ENCODE peak calls at places on chromosomes 1 and 21, in seven cellular contexts. One of them, this sample, is unnamed.
A peak's percentile ranks its signal among the peaks of the same experiment; 100 is the strongest.

GRCh38 chr1:188670837-188671236 is 1806.8 kb downstream of the BRINP3 start:
- DNase-seq in right cardiac atrium: no peak
- DNase-seq in colonic mucosa: no peak
- DNase-seq in adrenal gland: no peak
- DNase-seq in heart right ventricle: no peak
- DNase-seq in CD8-positive, alpha-beta memory T cell: no peak
- DNase-seq in thyroid gland: peak; percentile 13
- DNase-seq in this sample: no peak

GRCh38 chr1:243396876-243397275 is 141.0 kb downstream of the SDCCAG8 start:
- DNase-seq in right cardiac atrium: no peak
- DNase-seq in colonic mucosa: no peak
- DNase-seq in adrenal gland: no peak
- DNase-seq in heart right ventricle: no peak
- DNase-seq in CD8-positive, alpha-beta memory T cell: no peak
- DNase-seq in thyroid gland: no peak
- DNase-seq in this sample: no peak

GRCh38 chr21:42554251-42554937 is 40.7 kb downstream of the SLC37A1 start:
- DNase-seq in right cardiac atrium: no peak
- DNase-seq in colonic mucosa: no peak
- DNase-seq in adrenal gland: peak; percentile 66
- DNase-seq in heart right ventricle: no peak
- DNase-seq in CD8-positive, alpha-beta memory T cell: no peak
- DNase-seq in thyroid gland: peak; percentile 1
- DNase-seq in this sample: no peak

GRCh38 chr21:18522181-18522771 is 118.7 kb upstream of the TMPRSS15 start:
- DNase-seq in right cardiac atrium: no peak
- DNase-seq in colonic mucosa: no peak
- DNase-seq in adrenal gland: no peak
- DNase-seq in heart right ventricle: no peak
- DNase-seq in CD8-positive, alpha-beta memory T cell: no peak
- DNase-seq in thyroid gland: no peak
- DNase-seq in this sample: no peak

GRCh38 chr1:119808972-119809550 is 2.2 kb downstream of the REG4 start:
- DNase-seq in right cardiac atrium: peak; percentile 82
- DNase-seq in colonic mucosa: peak; percentile 84
- DNase-seq in adrenal gland: peak; percentile 84
- DNase-seq in heart right ventricle: peak; percentile 70
- DNase-seq in CD8-positive, alpha-beta memory T cell: peak; percentile 52
- DNase-seq in thyroid gland: peak; percentile 76
- DNase-seq in this sample: peak; percentile 44

GRCh38 chr1:231419738-231420298 is 2.3 kb downstream of the EGLN1 start:
- DNase-seq in right cardiac atrium: no peak
- DNase-seq in colonic mucosa: no peak
- DNase-seq in adrenal gland: no peak
- DNase-seq in heart right ventricle: no peak
- DNase-seq in CD8-positive, alpha-beta memory T cell: no peak
- DNase-seq in thyroid gland: no peak
- DNase-seq in this sample: peak; percentile 46

GRCh38 chr1:202966006-202966904 is 802 bp downstream of the CYB5R1 start:
- DNase-seq in right cardiac atrium: no peak
- DNase-seq in colonic mucosa: peak; percentile 45
- DNase-seq in adrenal gland: peak; percentile 58
- DNase-seq in heart right ventricle: no peak
- DNase-seq in CD8-positive, alpha-beta memory T cell: no peak
- DNase-seq in thyroid gland: no peak
- DNase-seq in this sample: no peak

GRCh38 chr1:211876849-211877248 is 46.3 kb upstream of the LPGAT1 start:
- DNase-seq in right cardiac atrium: no peak
- DNase-seq in colonic mucosa: no peak
- DNase-seq in adrenal gland: no peak
- DNase-seq in heart right ventricle: no peak
- DNase-seq in CD8-positive, alpha-beta memory T cell: no peak
- DNase-seq in thyroid gland: no peak
- DNase-seq in this sample: no peak

GRCh38 chr1:219753901-219754300 is 141.0 kb upstream of the ZC3H11B start:
- DNase-seq in right cardiac atrium: no peak
- DNase-seq in colonic mucosa: no peak
- DNase-seq in adrenal gland: no peak
- DNase-seq in heart right ventricle: no peak
- DNase-seq in CD8-positive, alpha-beta memory T cell: no peak
- DNase-seq in thyroid gland: no peak
- DNase-seq in this sample: no peak

GRCh38 chr1:183991360-183992155 is 46.0 kb downstream of the COLGALT2 start:
- DNase-seq in right cardiac atrium: no peak
- DNase-seq in colonic mucosa: no peak
- DNase-seq in adrenal gland: no peak
- DNase-seq in heart right ventricle: no peak
- DNase-seq in CD8-positive, alpha-beta memory T cell: no peak
- DNase-seq in thyroid gland: no peak
- DNase-seq in this sample: no peak

GRCh38 chr1:198700396-198700795 is 61.6 kb downstream of the PTPRC start:
- DNase-seq in right cardiac atrium: no peak
- DNase-seq in colonic mucosa: no peak
- DNase-seq in adrenal gland: no peak
- DNase-seq in heart right ventricle: no peak
- DNase-seq in CD8-positive, alpha-beta memory T cell: no peak
- DNase-seq in thyroid gland: no peak
- DNase-seq in this sample: no peak

GRCh38 chr1:223776075-223776814 is 63.9 kb downstream of the CAPN2 start:
- DNase-seq in right cardiac atrium: no peak
- DNase-seq in colonic mucosa: peak; percentile 23
- DNase-seq in adrenal gland: no peak
- DNase-seq in heart right ventricle: no peak
- DNase-seq in CD8-positive, alpha-beta memory T cell: peak; percentile 12
- DNase-seq in thyroid gland: no peak
- DNase-seq in this sample: peak; percentile 46

GRCh38 chr1:41528106-41528505 is 43.6 kb upstream of the EDN2 start:
- DNase-seq in right cardiac atrium: no peak
- DNase-seq in colonic mucosa: no peak
- DNase-seq in adrenal gland: no peak
- DNase-seq in heart right ventricle: no peak
- DNase-seq in CD8-positive, alpha-beta memory T cell: no peak
- DNase-seq in thyroid gland: no peak
- DNase-seq in this sample: no peak

GRCh38 chr1:26844389-26844788 is 17.9 kb downstream of the ZDHHC18 start:
- DNase-seq in right cardiac atrium: no peak
- DNase-seq in colonic mucosa: no peak
- DNase-seq in adrenal gland: no peak
- DNase-seq in heart right ventricle: no peak
- DNase-seq in CD8-positive, alpha-beta memory T cell: no peak
- DNase-seq in thyroid gland: no peak
- DNase-seq in this sample: no peak

GRCh38 chr1:248816042-248816851 is 9.5 kb downstream of the SH3BP5L start:
- DNase-seq in right cardiac atrium: no peak
- DNase-seq in colonic mucosa: no peak
- DNase-seq in adrenal gland: no peak
- DNase-seq in heart right ventricle: no peak
- DNase-seq in CD8-positive, alpha-beta memory T cell: no peak
- DNase-seq in thyroid gland: no peak
- DNase-seq in this sample: peak; percentile 34
- H3K9me3 ChIP-seq in right cardiac atrium: no peaks in the 10 kb centered on the region
- H3K9me3 ChIP-seq in colonic mucosa: no peaks in the 10 kb centered on the region
- H3K9me3 ChIP-seq in adrenal gland: no peaks in the 10 kb centered on the region
- H3K9me3 ChIP-seq in heart right ventricle: no peaks in the 10 kb centered on the region
- H3K9me3 ChIP-seq in CD8-positive, alpha-beta memory T cell: no peaks in the 10 kb centered on the region
- H3K9me3 ChIP-seq in thyroid gland: no peaks in the 10 kb centered on the region
- H3K9me3 ChIP-seq in this sample: no peaks in the 10 kb centered on the region

GRCh38 chr1:10341062-10341600 is 57.7 kb upstream of the PGD start:
- DNase-seq in right cardiac atrium: no peak
- DNase-seq in colonic mucosa: peak; percentile 30
- DNase-seq in adrenal gland: no peak
- DNase-seq in heart right ventricle: no peak
- DNase-seq in CD8-positive, alpha-beta memory T cell: no peak
- DNase-seq in thyroid gland: no peak
- DNase-seq in this sample: no peak
- H3K27ac ChIP-seq in right cardiac atrium: no peak overlapping the region
- H3K27ac ChIP-seq in colonic mucosa: no peak overlapping the region
- H3K27ac ChIP-seq in adrenal gland: no peak overlapping the region
- H3K27ac ChIP-seq in heart right ventricle: no peak overlapping the region
- H3K27ac ChIP-seq in CD8-positive, alpha-beta memory T cell: no peak overlapping the region
- H3K27ac ChIP-seq in thyroid gland: no peak overlapping the region
- H3K27ac ChIP-seq in this sample: no peak overlapping the region

GRCh38 chr1:110205591-110206155 is 4.4 kb upstream of the KCNC4 start:
- DNase-seq in right cardiac atrium: no peak
- DNase-seq in colonic mucosa: no peak
- DNase-seq in adrenal gland: no peak
- DNase-seq in heart right ventricle: no peak
- DNase-seq in CD8-positive, alpha-beta memory T cell: no peak
- DNase-seq in thyroid gland: no peak
- DNase-seq in this sample: no peak
- H3K4me1 ChIP-seq in right cardiac atrium: no peaks in the 10 kb centered on the region
- H3K4me1 ChIP-seq in colonic mucosa: no peaks in the 10 kb centered on the region
- H3K4me1 ChIP-seq in adrenal gland: no peaks in the 10 kb centered on the region
- H3K4me1 ChIP-seq in heart right ventricle: peaks cover under 1% of the 10 kb centered on the region
- H3K4me1 ChIP-seq in CD8-positive, alpha-beta memory T cell: peaks cover 32% of the 10 kb centered on the region
- H3K4me1 ChIP-seq in thyroid gland: no peaks in the 10 kb centered on the region
- H3K4me1 ChIP-seq in this sample: peaks cover 15% of the 10 kb centered on the region

DNA sequence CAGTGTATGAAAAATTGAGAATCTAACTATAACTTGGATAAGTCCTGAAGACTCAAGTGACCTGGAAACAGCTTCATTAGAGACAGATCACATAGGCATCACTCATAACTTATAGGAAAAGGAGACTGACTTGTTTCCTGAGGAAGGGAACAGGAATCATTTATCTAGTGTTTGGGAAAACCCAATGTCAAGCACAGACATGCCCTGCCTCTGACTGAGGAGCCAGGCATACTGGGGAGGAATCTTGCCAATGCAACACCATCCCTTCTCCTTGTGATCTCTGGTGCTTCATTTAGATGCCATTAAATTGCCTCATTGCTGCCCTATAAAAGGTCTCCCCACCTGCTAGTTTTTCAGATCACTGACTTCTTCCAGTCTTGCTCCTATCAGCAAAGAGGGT is 10.3 kb downstream of the LCE4A start:
- DNase-seq in right cardiac atrium: no peak
- DNase-seq in colonic mucosa: no peak
- DNase-seq in adrenal gland: no peak
- DNase-seq in heart right ventricle: no peak
- DNase-seq in CD8-positive, alpha-beta memory T cell: no peak
- DNase-seq in thyroid gland: no peak
- DNase-seq in this sample: no peak
- H3K9me3 ChIP-seq in right cardiac atrium: peaks cover 3% of the 10 kb centered on the region
- H3K9me3 ChIP-seq in colonic mucosa: no peaks in the 10 kb centered on the region
- H3K9me3 ChIP-seq in adrenal gland: no peaks in the 10 kb centered on the region
- H3K9me3 ChIP-seq in heart right ventricle: no peaks in the 10 kb centered on the region
- H3K9me3 ChIP-seq in CD8-positive, alpha-beta memory T cell: no peaks in the 10 kb centered on the region
- H3K9me3 ChIP-seq in thyroid gland: no peaks in the 10 kb centered on the region
- H3K9me3 ChIP-seq in this sample: no peaks in the 10 kb centered on the region

DNA sequence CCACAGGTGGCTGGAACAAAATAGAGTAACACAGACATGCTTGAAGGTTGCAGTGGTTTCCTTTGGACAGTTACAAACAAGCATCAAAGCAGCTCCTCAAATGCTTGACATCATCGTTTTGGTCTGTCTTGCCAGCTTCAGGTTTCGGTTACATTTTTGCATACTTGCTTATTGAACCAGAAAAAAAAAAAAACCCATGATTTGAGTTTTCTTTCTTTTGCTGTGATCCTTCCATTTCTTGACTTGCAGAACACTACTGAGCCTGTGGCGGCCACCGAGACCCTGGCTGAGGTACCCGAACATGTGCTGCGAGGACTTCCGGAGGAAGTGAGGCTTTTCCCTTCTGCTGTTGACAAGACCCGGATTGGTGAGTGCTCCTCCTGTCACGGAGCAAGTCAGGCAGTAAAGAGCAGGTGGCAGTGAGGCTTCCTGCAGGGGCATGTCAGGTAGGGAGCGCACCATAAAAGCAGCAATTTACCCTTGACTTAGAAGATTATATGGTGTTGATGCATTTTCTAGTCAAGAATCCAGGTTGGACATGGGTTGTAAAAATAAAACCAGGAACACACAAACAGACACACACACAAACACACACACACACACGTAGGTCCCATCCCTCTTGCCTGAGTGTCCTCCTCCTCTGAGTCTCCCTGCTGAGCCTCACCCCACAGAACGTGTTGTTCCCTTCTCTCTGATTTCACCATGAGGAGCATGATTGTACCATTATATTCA is 30.9 kb downstream of the PRDM2 start:
- DNase-seq in right cardiac atrium: peak; percentile 72
- DNase-seq in colonic mucosa: peak; percentile 62
- DNase-seq in adrenal gland: peak; percentile 58
- DNase-seq in heart right ventricle: no peak
- DNase-seq in CD8-positive, alpha-beta memory T cell: peak; percentile 67
- DNase-seq in thyroid gland: peak; percentile 46
- DNase-seq in this sample: no peak
- H3K27ac ChIP-seq in right cardiac atrium: no peak overlapping the region
- H3K27ac ChIP-seq in colonic mucosa: peak overlapping the region; percentile 47
- H3K27ac ChIP-seq in adrenal gland: no peak overlapping the region
- H3K27ac ChIP-seq in heart right ventricle: no peak overlapping the region
- H3K27ac ChIP-seq in CD8-positive, alpha-beta memory T cell: peak overlapping the region; percentile 57
- H3K27ac ChIP-seq in thyroid gland: peak overlapping the region; percentile 88
- H3K27ac ChIP-seq in this sample: no peak overlapping the region

This sample was measured in SJSA1.